ENCODE peak calls at places on chromosomes 5 and 9, in six cellular contexts. Q is HepG2, U is HCT116, M is K562, E is GM12878, R is SK-N-SH. S is an unnamed sample.

GRCh38 chr9:976258-976804 is at the start of gene DMRT3:
- DNase-seq in Q (no peak), U (no peak), M (no peak), E (no peak), R (peak), S (no peak)

GRCh38 chr5:31464081-31464480 is 67.8 kb downstream of the DROSHA start:
- DNase-seq in Q (no peak), U (no peak), M (no peak), E (no peak), R (no peak), S (no peak)

GRCh38 chr5:41871866-41872265 is 1.6 kb upstream of the OXCT1 start:
- DNase-seq in Q (no peak), U (no peak), M (no peak), E (no peak), R (no peak), S (peak)

GRCh38 chr9:73125651-73126050 is 26.0 kb upstream of the ANXA1 start:
- DNase-seq in Q (no peak), U (no peak), M (no peak), E (no peak), R (no peak), S (no peak)

GRCh38 chr9:5514608-5515260 is 4.4 kb downstream of the PDCD1LG2 start:
- DNase-seq in Q (no peak), U (no peak), M (no peak), E (peak), R (no peak), S (no peak)

GRCh38 chr9:109012009-109012875 is 1.1 kb downstream of the CTNNAL1 start:
- DNase-seq in Q (peak), U (peak), M (peak), E (no peak), R (peak), S (peak)

GRCh38 chr5:6490693-6491092 is 42.0 kb downstream of the UBE2QL1 start:
- DNase-seq in Q (no peak), U (no peak), M (no peak), E (no peak), R (peak), S (no peak)

GRCh38 chr5:176823869-176824412 is 13.6 kb downstream of the UNC5A start:
- DNase-seq in Q (no peak), U (no peak), M (no peak), E (no peak), R (peak), S (no peak)

GRCh38 chr9:12775373-12775962 is 648 bp downstream of the LURAP1L start:
- DNase-seq in Q (no peak), U (no peak), M (peak), E (no peak), R (peak), S (no peak)

GRCh38 chr9:134854541-134854981 is 26.0 kb upstream of the FCN2 start:
- DNase-seq in Q (no peak), U (no peak), M (no peak), E (no peak), R (no peak), S (no peak)

GRCh38 chr5:79759436-79759835 is 69.8 kb downstream of the CMYA5 start:
- DNase-seq in Q (no peak), U (no peak), M (no peak), E (no peak), R (no peak), S (no peak)

GRCh38 chr9:92253656-92254055 is 39.8 kb downstream of the IARS1 start:
- DNase-seq in Q (no peak), U (no peak), M (no peak), E (no peak), R (no peak), S (no peak)

DNA sequence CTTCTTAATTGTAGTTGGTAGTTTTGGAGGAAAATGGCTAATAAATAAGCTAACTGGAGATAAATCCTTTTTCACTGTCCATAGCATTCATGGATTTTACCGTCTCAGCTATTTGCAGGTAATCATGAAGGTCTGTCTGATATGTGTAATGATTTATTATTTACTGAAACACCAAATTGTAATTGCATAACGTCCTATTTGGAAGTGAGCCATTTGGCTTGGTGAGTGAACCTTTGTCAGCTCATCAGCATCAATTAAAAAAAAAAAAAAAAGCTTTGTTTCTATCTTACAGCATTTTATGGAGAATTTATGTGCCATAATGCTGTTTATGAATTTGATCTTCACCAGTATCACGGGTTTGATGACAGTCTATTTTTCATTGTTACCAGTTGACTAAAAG is 20.2 kb downstream of the RECK start:
- DNase-seq in Q (no peak), U (no peak), M (no peak), E (no peak), R (no peak), S (no peak)
- TF ChIP-seq JUND in Q (no peak), U (no peak), M (no peak), E (no peak), R (no peak), S (no peak)

GRCh38 chr5:111834926-111835599 is 78.1 kb upstream of the NREP start:
- DNase-seq in Q (no peak), U (no peak), M (no peak), E (no peak), R (no peak), S (no peak)
- TF ChIP-seq JUND in Q (no peak), U (no peak), M (no peak), E (no peak), R (no peak), S (no peak)

GRCh38 chr9:78470741-78471140 is 173.8 kb downstream of the PSAT1 start:
- DNase-seq in Q (no peak), U (no peak), M (no peak), E (no peak), R (no peak), S (no peak)

GRCh38 chr9:78468231-78468630 is 171.3 kb downstream of the PSAT1 start:
- DNase-seq in Q (no peak), U (no peak), M (no peak), E (no peak), R (no peak), S (peak)

GRCh38 chr9:78472111-78472510 is 175.2 kb downstream of the PSAT1 start:
- DNase-seq in Q (no peak), U (no peak), M (no peak), E (no peak), R (no peak), S (no peak)
- TF ChIP-seq JUND in Q (no peak), U (no peak), M (no peak), E (no peak), R (no peak), S (no peak)

GRCh38 chr5:115543931-115544370 is 624 bp downstream of the FEM1C start:
- DNase-seq in Q (peak), U (no peak), M (no peak), E (no peak), R (no peak), S (peak)
- TF ChIP-seq JUND in Q (no peak), U (no peak), M (no peak), E (no peak), R (no peak), S (no peak)

GRCh38 chr9:31210982-31211570 is 1173.4 kb upstream of the ACO1 start:
- DNase-seq in Q (no peak), U (no peak), M (no peak), E (peak), R (no peak), S (no peak)
- TF ChIP-seq JUND in Q (no peak), U (no peak), M (no peak), E (no peak), R (no peak), S (no peak)

DNA sequence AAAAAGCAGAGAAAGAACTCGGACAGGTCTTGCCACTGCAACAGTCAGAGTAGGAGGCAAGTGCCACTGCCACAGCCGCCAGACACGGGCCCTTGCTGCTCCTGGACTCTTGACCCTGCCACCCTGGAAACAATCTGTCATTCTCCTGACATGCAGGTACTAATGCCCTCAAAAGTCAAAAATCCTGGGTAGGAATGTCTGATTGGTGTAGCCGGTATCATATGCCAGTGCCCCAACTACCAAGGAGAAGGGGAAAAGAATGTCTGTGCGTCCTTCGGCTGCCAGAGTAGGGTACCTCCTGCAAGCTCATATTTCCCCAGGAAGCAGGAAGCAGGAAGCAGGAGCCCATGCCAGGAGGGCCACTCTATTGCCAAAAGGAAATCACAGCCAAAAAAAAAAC is 30.5 kb upstream of the F2RL1 start:
- DNase-seq in Q (peak), U (no peak), M (no peak), E (no peak), R (no peak), S (no peak)
- TF ChIP-seq JUND in Q (no peak), U (no peak), M (no peak), E (no peak), R (no peak), S (no peak)

DNA sequence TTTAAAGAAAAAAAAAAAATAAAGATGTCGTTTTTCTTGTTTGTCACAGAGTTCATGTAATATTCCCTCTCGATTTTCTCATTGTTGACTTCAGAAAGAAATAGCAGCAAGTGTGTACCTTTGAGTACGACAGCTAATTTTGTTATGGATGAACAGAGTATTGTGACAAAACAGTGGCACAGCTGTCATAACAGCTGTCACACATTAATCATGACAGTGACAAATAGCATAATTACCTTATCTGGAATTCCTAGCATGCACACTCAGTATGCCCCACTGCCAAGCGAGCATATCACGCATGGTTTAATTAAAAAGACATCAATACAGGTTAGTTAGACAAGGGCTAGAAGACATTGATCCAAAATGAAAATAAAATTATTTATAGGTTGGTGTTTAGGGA is 375.1 kb downstream of the SPATA31D1 start:
- DNase-seq in Q (no peak), U (no peak), M (no peak), E (no peak), R (no peak), S (no peak)
- TF ChIP-seq JUND in Q (no peak), U (no peak), M (no peak), E (no peak), R (no peak), S (no peak)

GRCh38 chr5:14156611-14157493 is 13.7 kb downstream of the TRIO start:
- DNase-seq in Q (peak), U (peak), M (no peak), E (peak), R (peak), S (peak)
- TF ChIP-seq JUND in Q (no peak), U (peak), M (no peak), E (peak), R (peak), S (no peak)

S was measured in T47D.